ENCODE peak calls at places on chromosomes 5 and 9, in ten cellular contexts. One of them, this sample, is unnamed.
A peak's percentile ranks its signal among the peaks of the same experiment; 100 is the strongest.

GRCh38 chr5:34652916-34653315 is 3.2 kb upstream of the RAI14 start:
- DNase-seq in gastrocnemius medialis: no peak
- DNase-seq in cardiac muscle cell: peak; percentile 78
- DNase-seq in mucosa of descending colon: no peak
- DNase-seq in H9: no peak
- DNase-seq in transverse colon: no peak
- DNase-seq in heart right ventricle: no peak
- DNase-seq in ascending aorta: no peak
- DNase-seq in SK-N-SH: no peak
- DNase-seq in DND-41: no peak
- DNase-seq in this sample: no peak

GRCh38 chr5:74865799-74866652 is at the start of gene FAM169A:
- DNase-seq in gastrocnemius medialis: no peak
- DNase-seq in cardiac muscle cell: peak; percentile 19
- DNase-seq in mucosa of descending colon: peak; percentile 46
- DNase-seq in H9: peak; percentile 52
- DNase-seq in transverse colon: peak; percentile 51
- DNase-seq in heart right ventricle: peak; percentile 24
- DNase-seq in ascending aorta: no peak
- DNase-seq in SK-N-SH: peak; percentile 87
- DNase-seq in DND-41: peak; percentile 60
- DNase-seq in this sample: peak; percentile 62

GRCh38 chr9:33186457-33187168 is 19.5 kb upstream of the B4GALT1 start:
- DNase-seq in gastrocnemius medialis: no peak
- DNase-seq in cardiac muscle cell: peak; percentile 72
- DNase-seq in mucosa of descending colon: peak; percentile 52
- DNase-seq in H9: no peak
- DNase-seq in transverse colon: peak; percentile 38
- DNase-seq in heart right ventricle: no peak
- DNase-seq in ascending aorta: no peak
- DNase-seq in SK-N-SH: no peak
- DNase-seq in DND-41: no peak
- DNase-seq in this sample: no peak

GRCh38 chr9:68731857-68732256 is 26.8 kb downstream of the PIP5K1B start:
- DNase-seq in gastrocnemius medialis: no peak
- DNase-seq in cardiac muscle cell: no peak
- DNase-seq in mucosa of descending colon: peak; percentile 72
- DNase-seq in H9: no peak
- DNase-seq in transverse colon: peak; percentile 71
- DNase-seq in heart right ventricle: no peak
- DNase-seq in ascending aorta: no peak
- DNase-seq in SK-N-SH: no peak
- DNase-seq in DND-41: no peak
- DNase-seq in this sample: no peak

GRCh38 chr9:122200960-122201635 is 27.7 kb downstream of the LHX6 start:
- DNase-seq in gastrocnemius medialis: no peak
- DNase-seq in cardiac muscle cell: peak; percentile 59
- DNase-seq in mucosa of descending colon: no peak
- DNase-seq in H9: no peak
- DNase-seq in transverse colon: no peak
- DNase-seq in heart right ventricle: no peak
- DNase-seq in ascending aorta: no peak
- DNase-seq in SK-N-SH: no peak
- DNase-seq in DND-41: no peak
- DNase-seq in this sample: no peak

GRCh38 chr9:14346826-14347407 is 33.0 kb upstream of the NFIB start:
- DNase-seq in gastrocnemius medialis: no peak
- DNase-seq in cardiac muscle cell: peak; percentile 45
- DNase-seq in mucosa of descending colon: no peak
- DNase-seq in H9: no peak
- DNase-seq in transverse colon: no peak
- DNase-seq in heart right ventricle: peak; percentile 41
- DNase-seq in ascending aorta: no peak
- DNase-seq in SK-N-SH: peak; percentile 20
- DNase-seq in DND-41: no peak
- DNase-seq in this sample: no peak

GRCh38 chr9:129141066-129142041 is 30.1 kb downstream of the PTPA start:
- DNase-seq in gastrocnemius medialis: peak; percentile 54
- DNase-seq in cardiac muscle cell: peak; percentile 93
- DNase-seq in mucosa of descending colon: peak; percentile 59
- DNase-seq in H9: peak; percentile 45
- DNase-seq in transverse colon: peak; percentile 69
- DNase-seq in heart right ventricle: peak; percentile 44
- DNase-seq in ascending aorta: no peak
- DNase-seq in SK-N-SH: no peak
- DNase-seq in DND-41: no peak
- DNase-seq in this sample: no peak

GRCh38 chr5:122173484-122174191 is 44.3 kb downstream of the ZNF474 start:
- DNase-seq in gastrocnemius medialis: no peak
- DNase-seq in cardiac muscle cell: no peak
- DNase-seq in mucosa of descending colon: no peak
- DNase-seq in H9: no peak
- DNase-seq in transverse colon: no peak
- DNase-seq in heart right ventricle: no peak
- DNase-seq in ascending aorta: no peak
- DNase-seq in SK-N-SH: no peak
- DNase-seq in DND-41: peak; percentile 26
- DNase-seq in this sample: no peak

GRCh38 chr5:59173568-59173967 is 590.7 kb downstream of the RAB3C start:
- DNase-seq in gastrocnemius medialis: no peak
- DNase-seq in cardiac muscle cell: peak; percentile 62
- DNase-seq in mucosa of descending colon: no peak
- DNase-seq in H9: no peak
- DNase-seq in transverse colon: no peak
- DNase-seq in heart right ventricle: no peak
- DNase-seq in ascending aorta: no peak
- DNase-seq in SK-N-SH: no peak
- DNase-seq in DND-41: no peak
- DNase-seq in this sample: no peak

GRCh38 chr9:69218166-69218565 is 44.1 kb downstream of the TJP2 start:
- DNase-seq in gastrocnemius medialis: no peak
- DNase-seq in cardiac muscle cell: no peak
- DNase-seq in mucosa of descending colon: no peak
- DNase-seq in H9: no peak
- DNase-seq in transverse colon: no peak
- DNase-seq in heart right ventricle: no peak
- DNase-seq in ascending aorta: no peak
- DNase-seq in SK-N-SH: no peak
- DNase-seq in DND-41: no peak
- DNase-seq in this sample: no peak

GRCh38 chr5:148682283-148683026 is 28.1 kb upstream of the HTR4 start:
- DNase-seq in gastrocnemius medialis: no peak
- DNase-seq in cardiac muscle cell: no peak
- DNase-seq in mucosa of descending colon: peak; percentile 32
- DNase-seq in H9: no peak
- DNase-seq in transverse colon: peak; percentile 13
- DNase-seq in heart right ventricle: no peak
- DNase-seq in ascending aorta: no peak
- DNase-seq in SK-N-SH: no peak
- DNase-seq in DND-41: no peak
- DNase-seq in this sample: no peak

GRCh38 chr5:84272776-84273516 is 111.7 kb downstream of the EDIL3 start:
- DNase-seq in gastrocnemius medialis: no peak
- DNase-seq in cardiac muscle cell: no peak
- DNase-seq in mucosa of descending colon: no peak
- DNase-seq in H9: no peak
- DNase-seq in transverse colon: no peak
- DNase-seq in heart right ventricle: no peak
- DNase-seq in ascending aorta: no peak
- DNase-seq in SK-N-SH: no peak
- DNase-seq in DND-41: no peak
- DNase-seq in this sample: no peak

GRCh38 chr5:151451626-151452520 is 4.5 kb downstream of the SLC36A1 start:
- DNase-seq in gastrocnemius medialis: no peak
- DNase-seq in cardiac muscle cell: peak; percentile 13
- DNase-seq in mucosa of descending colon: no peak
- DNase-seq in H9: no peak
- DNase-seq in transverse colon: no peak
- DNase-seq in heart right ventricle: no peak
- DNase-seq in ascending aorta: no peak
- DNase-seq in SK-N-SH: no peak
- DNase-seq in DND-41: no peak
- DNase-seq in this sample: no peak

GRCh38 chr5:14270212-14270702 is 127.1 kb downstream of the TRIO start:
- DNase-seq in gastrocnemius medialis: peak; percentile 40
- DNase-seq in cardiac muscle cell: peak; percentile 77
- DNase-seq in mucosa of descending colon: peak; percentile 46
- DNase-seq in H9: peak; percentile 64
- DNase-seq in transverse colon: no peak
- DNase-seq in heart right ventricle: no peak
- DNase-seq in ascending aorta: no peak
- DNase-seq in SK-N-SH: peak; percentile 73
- DNase-seq in DND-41: no peak
- DNase-seq in this sample: no peak

DNA sequence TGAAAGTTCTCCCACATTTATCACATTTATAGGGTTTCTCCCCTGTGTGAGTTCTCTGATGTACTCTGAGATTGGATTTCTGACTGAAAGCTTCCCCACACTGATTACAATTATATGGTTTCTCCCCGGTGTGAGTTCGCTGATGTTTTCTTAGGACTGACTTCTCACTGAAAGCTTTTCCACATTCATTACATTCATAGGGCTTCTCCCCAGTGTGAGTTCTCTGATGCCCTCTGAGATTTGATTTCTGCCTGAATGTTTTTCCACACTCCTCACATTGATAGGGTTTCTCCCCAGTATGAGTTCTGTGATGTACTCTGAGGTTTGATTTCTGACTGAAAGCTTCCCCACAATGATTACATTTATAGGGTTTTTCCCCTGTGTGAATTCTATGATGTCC is 36.3 kb downstream of the ZNF782 start:
- DNase-seq in gastrocnemius medialis: no peak
- DNase-seq in cardiac muscle cell: no peak
- DNase-seq in mucosa of descending colon: no peak
- DNase-seq in H9: no peak
- DNase-seq in transverse colon: no peak
- DNase-seq in heart right ventricle: no peak
- DNase-seq in ascending aorta: no peak
- DNase-seq in SK-N-SH: no peak
- DNase-seq in DND-41: no peak
- DNase-seq in this sample: no peak
- H3K9me3 ChIP-seq in gastrocnemius medialis: peaks cover 83% of the 10 kb centered on the region
- H3K9me3 ChIP-seq in cardiac muscle cell: peaks cover 8% of the 10 kb centered on the region
- H3K9me3 ChIP-seq in mucosa of descending colon: peaks cover 100% of the 10 kb centered on the region
- H3K9me3 ChIP-seq in H9: peaks cover 87% of the 10 kb centered on the region
- H3K9me3 ChIP-seq in transverse colon: peaks cover 97% of the 10 kb centered on the region
- H3K9me3 ChIP-seq in heart right ventricle: peaks cover 20% of the 10 kb centered on the region
- H3K9me3 ChIP-seq in ascending aorta: peaks cover 92% of the 10 kb centered on the region
- H3K9me3 ChIP-seq in SK-N-SH: peaks cover 64% of the 10 kb centered on the region
- H3K9me3 ChIP-seq in DND-41: peaks cover 42% of the 10 kb centered on the region
- H3K9me3 ChIP-seq in this sample: peaks cover 46% of the 10 kb centered on the region

DNA sequence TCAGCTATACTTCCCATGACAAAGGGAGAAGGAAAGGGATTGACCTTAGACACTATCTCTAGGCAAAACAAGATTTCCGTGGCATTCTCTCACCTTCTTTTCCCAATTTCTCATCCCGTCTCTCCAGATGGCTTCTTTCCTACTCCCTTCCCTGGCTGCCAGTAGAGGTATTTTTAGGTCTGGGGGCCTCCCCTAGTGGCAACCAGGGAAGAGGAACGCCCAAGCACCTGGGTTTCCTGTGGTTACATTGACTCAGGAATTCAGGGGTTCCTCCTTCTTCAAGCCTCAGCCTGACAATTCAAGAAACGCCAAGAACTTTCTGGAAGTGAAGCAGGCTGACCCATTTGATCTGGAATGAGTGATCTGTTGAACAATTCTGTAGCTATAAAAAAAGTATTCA is 111.5 kb upstream of the OSMR start:
- DNase-seq in gastrocnemius medialis: no peak
- DNase-seq in cardiac muscle cell: no peak
- DNase-seq in mucosa of descending colon: no peak
- DNase-seq in H9: peak; percentile 69
- DNase-seq in transverse colon: no peak
- DNase-seq in heart right ventricle: no peak
- DNase-seq in ascending aorta: no peak
- DNase-seq in SK-N-SH: no peak
- DNase-seq in DND-41: no peak
- DNase-seq in this sample: no peak
- TF ChIP-seq CTCF in gastrocnemius medialis: no peak
- TF ChIP-seq CTCF in cardiac muscle cell: no peak
- TF ChIP-seq CTCF in mucosa of descending colon: no peak
- TF ChIP-seq CTCF in H9: peak; percentile 64
- TF ChIP-seq CTCF in transverse colon: no peak
- TF ChIP-seq CTCF in heart right ventricle: no peak
- TF ChIP-seq CTCF in ascending aorta: no peak
- TF ChIP-seq CTCF in SK-N-SH: no peak
- TF ChIP-seq CTCF in DND-41: no peak
- TF ChIP-seq CTCF in this sample: no peak

GRCh38 chr5:56396634-56397033 is 163.5 kb upstream of the ANKRD55 start:
- DNase-seq in gastrocnemius medialis: no peak
- DNase-seq in cardiac muscle cell: no peak
- DNase-seq in mucosa of descending colon: no peak
- DNase-seq in H9: no peak
- DNase-seq in transverse colon: no peak
- DNase-seq in heart right ventricle: no peak
- DNase-seq in ascending aorta: no peak
- DNase-seq in SK-N-SH: no peak
- DNase-seq in DND-41: no peak
- DNase-seq in this sample: no peak
- H3K9me3 ChIP-seq in gastrocnemius medialis: peaks cover 8% of the 10 kb centered on the region
- H3K9me3 ChIP-seq in cardiac muscle cell: no peaks in the 10 kb centered on the region
- H3K9me3 ChIP-seq in mucosa of descending colon: peaks cover 15% of the 10 kb centered on the region
- H3K9me3 ChIP-seq in H9: no peaks in the 10 kb centered on the region
- H3K9me3 ChIP-seq in transverse colon: peaks cover 8% of the 10 kb centered on the region
- H3K9me3 ChIP-seq in heart right ventricle: no peaks in the 10 kb centered on the region
- H3K9me3 ChIP-seq in ascending aorta: no peaks in the 10 kb centered on the region
- H3K9me3 ChIP-seq in SK-N-SH: peaks cover 13% of the 10 kb centered on the region
- H3K9me3 ChIP-seq in DND-41: peaks cover 9% of the 10 kb centered on the region
- H3K9me3 ChIP-seq in this sample: no peaks in the 10 kb centered on the region

GRCh38 chr9:136505406-136506403 is 22.9 kb upstream of the SEC16A start:
- DNase-seq in gastrocnemius medialis: no peak
- DNase-seq in cardiac muscle cell: no peak
- DNase-seq in mucosa of descending colon: no peak
- DNase-seq in H9: no peak
- DNase-seq in transverse colon: no peak
- DNase-seq in heart right ventricle: no peak
- DNase-seq in ascending aorta: no peak
- DNase-seq in SK-N-SH: no peak
- DNase-seq in DND-41: no peak
- DNase-seq in this sample: no peak

GRCh38 chr9:136504512-136505348 is 21.9 kb upstream of the SEC16A start:
- DNase-seq in gastrocnemius medialis: no peak
- DNase-seq in cardiac muscle cell: no peak
- DNase-seq in mucosa of descending colon: no peak
- DNase-seq in H9: no peak
- DNase-seq in transverse colon: no peak
- DNase-seq in heart right ventricle: no peak
- DNase-seq in ascending aorta: no peak
- DNase-seq in SK-N-SH: no peak
- DNase-seq in DND-41: no peak
- DNase-seq in this sample: no peak

GRCh38 chr9:136502196-136502595 is 19.4 kb upstream of the SEC16A start:
- DNase-seq in gastrocnemius medialis: no peak
- DNase-seq in cardiac muscle cell: no peak
- DNase-seq in mucosa of descending colon: no peak
- DNase-seq in H9: no peak
- DNase-seq in transverse colon: no peak
- DNase-seq in heart right ventricle: no peak
- DNase-seq in ascending aorta: no peak
- DNase-seq in SK-N-SH: no peak
- DNase-seq in DND-41: no peak
- DNase-seq in this sample: no peak

GRCh38 chr9:136501686-136502085 is 18.8 kb upstream of the SEC16A start:
- DNase-seq in gastrocnemius medialis: no peak
- DNase-seq in cardiac muscle cell: no peak
- DNase-seq in mucosa of descending colon: no peak
- DNase-seq in H9: no peak
- DNase-seq in transverse colon: no peak
- DNase-seq in heart right ventricle: no peak
- DNase-seq in ascending aorta: no peak
- DNase-seq in SK-N-SH: no peak
- DNase-seq in DND-41: no peak
- DNase-seq in this sample: no peak

GRCh38 chr9:136502940-136503550 is 20.2 kb upstream of the SEC16A start:
- DNase-seq in gastrocnemius medialis: no peak
- DNase-seq in cardiac muscle cell: no peak
- DNase-seq in mucosa of descending colon: no peak
- DNase-seq in H9: no peak
- DNase-seq in transverse colon: no peak
- DNase-seq in heart right ventricle: no peak
- DNase-seq in ascending aorta: no peak
- DNase-seq in SK-N-SH: no peak
- DNase-seq in DND-41: no peak
- DNase-seq in this sample: no peak
- TF ChIP-seq CTCF in gastrocnemius medialis: no peak
- TF ChIP-seq CTCF in cardiac muscle cell: no peak
- TF ChIP-seq CTCF in mucosa of descending colon: no peak
- TF ChIP-seq CTCF in H9: peak; percentile 28
- TF ChIP-seq CTCF in transverse colon: no peak
- TF ChIP-seq CTCF in heart right ventricle: no peak
- TF ChIP-seq CTCF in ascending aorta: no peak
- TF ChIP-seq CTCF in SK-N-SH: peak; percentile 19
- TF ChIP-seq CTCF in DND-41: peak; percentile 32
- TF ChIP-seq CTCF in this sample: no peak